ENCODE peak calls at places on chromosomes 2 and 18, in eight cellular contexts. One of them, this sample, is unnamed.

GRCh38 chr2:68751397-68752339 is 17.1 kb downstream of the ARHGAP25 start:
- DNase-seq in GM23338: peak; percentile 95
- DNase-seq in GM12878: no peak
- DNase-seq in stomach: peak; percentile 93
- DNase-seq in HCT116: peak; percentile 86
- DNase-seq in spleen: peak; percentile 98
- DNase-seq in prostate gland: peak; percentile 89
- DNase-seq in GM12891: peak; percentile 43
- DNase-seq in this sample: peak; percentile 95

GRCh38 chr2:34241905-34242740 is 643.0 kb upstream of the FAM98A start:
- DNase-seq in GM23338: no peak
- DNase-seq in GM12878: no peak
- DNase-seq in stomach: peak; percentile 60
- DNase-seq in HCT116: no peak
- DNase-seq in spleen: no peak
- DNase-seq in prostate gland: no peak
- DNase-seq in GM12891: no peak
- DNase-seq in this sample: no peak

GRCh38 chr18:50038448-50038847 is 156.5 kb downstream of the MYO5B start:
- DNase-seq in GM23338: no peak
- DNase-seq in GM12878: no peak
- DNase-seq in stomach: no peak
- DNase-seq in HCT116: no peak
- DNase-seq in spleen: no peak
- DNase-seq in prostate gland: no peak
- DNase-seq in GM12891: no peak
- DNase-seq in this sample: no peak

GRCh38 chr18:70195852-70196434 is 9.5 kb downstream of the RTTN start:
- DNase-seq in GM23338: peak; percentile 58
- DNase-seq in GM12878: no peak
- DNase-seq in stomach: no peak
- DNase-seq in HCT116: no peak
- DNase-seq in spleen: no peak
- DNase-seq in prostate gland: peak; percentile 10
- DNase-seq in GM12891: no peak
- DNase-seq in this sample: no peak

GRCh38 chr2:234374671-234375245 is 122.1 kb downstream of the ARL4C start:
- DNase-seq in GM23338: no peak
- DNase-seq in GM12878: no peak
- DNase-seq in stomach: no peak
- DNase-seq in HCT116: no peak
- DNase-seq in spleen: peak; percentile 66
- DNase-seq in prostate gland: no peak
- DNase-seq in GM12891: no peak
- DNase-seq in this sample: no peak

GRCh38 chr18:48229445-48230052 is 179.6 kb downstream of the ZBTB7C start:
- DNase-seq in GM23338: peak; percentile 44
- DNase-seq in GM12878: no peak
- DNase-seq in stomach: no peak
- DNase-seq in HCT116: no peak
- DNase-seq in spleen: peak; percentile 67
- DNase-seq in prostate gland: no peak
- DNase-seq in GM12891: no peak
- DNase-seq in this sample: no peak

GRCh38 chr2:138777996-138778395 is 2.2 kb downstream of the NXPH2 start:
- DNase-seq in GM23338: peak; percentile 96
- DNase-seq in GM12878: no peak
- DNase-seq in stomach: no peak
- DNase-seq in HCT116: no peak
- DNase-seq in spleen: no peak
- DNase-seq in prostate gland: no peak
- DNase-seq in GM12891: no peak
- DNase-seq in this sample: no peak

GRCh38 chr18:54919412-54919811 is 39.8 kb downstream of the CCDC68 start:
- DNase-seq in GM23338: no peak
- DNase-seq in GM12878: no peak
- DNase-seq in stomach: no peak
- DNase-seq in HCT116: no peak
- DNase-seq in spleen: no peak
- DNase-seq in prostate gland: no peak
- DNase-seq in GM12891: no peak
- DNase-seq in this sample: no peak

GRCh38 chr2:101967826-101968498 is 23.8 kb upstream of the IL1R2 start:
- DNase-seq in GM23338: no peak
- DNase-seq in GM12878: no peak
- DNase-seq in stomach: peak; percentile 80
- DNase-seq in HCT116: no peak
- DNase-seq in spleen: no peak
- DNase-seq in prostate gland: peak; percentile 86
- DNase-seq in GM12891: no peak
- DNase-seq in this sample: no peak

GRCh38 chr2:163641986-163642385 is 93.8 kb downstream of the FIGN start:
- DNase-seq in GM23338: no peak
- DNase-seq in GM12878: no peak
- DNase-seq in stomach: no peak
- DNase-seq in HCT116: no peak
- DNase-seq in spleen: no peak
- DNase-seq in prostate gland: no peak
- DNase-seq in GM12891: no peak
- DNase-seq in this sample: no peak

GRCh38 chr2:23584054-23584745 is 199.2 kb downstream of the KLHL29 start:
- DNase-seq in GM23338: no peak
- DNase-seq in GM12878: no peak
- DNase-seq in stomach: no peak
- DNase-seq in HCT116: no peak
- DNase-seq in spleen: peak; percentile 48
- DNase-seq in prostate gland: peak; percentile 50
- DNase-seq in GM12891: no peak
- DNase-seq in this sample: no peak

GRCh38 chr2:1990724-1991123 is 246.4 kb upstream of the PXDN start:
- DNase-seq in GM23338: no peak
- DNase-seq in GM12878: no peak
- DNase-seq in stomach: no peak
- DNase-seq in HCT116: no peak
- DNase-seq in spleen: no peak
- DNase-seq in prostate gland: no peak
- DNase-seq in GM12891: no peak
- DNase-seq in this sample: no peak

GRCh38 chr2:154836622-154837021 is 138.1 kb downstream of the KCNJ3 start:
- DNase-seq in GM23338: no peak
- DNase-seq in GM12878: no peak
- DNase-seq in stomach: no peak
- DNase-seq in HCT116: no peak
- DNase-seq in spleen: no peak
- DNase-seq in prostate gland: no peak
- DNase-seq in GM12891: no peak
- DNase-seq in this sample: no peak

GRCh38 chr2:124258481-124258880 is 233.4 kb downstream of the CNTNAP5 start:
- DNase-seq in GM23338: no peak
- DNase-seq in GM12878: no peak
- DNase-seq in stomach: no peak
- DNase-seq in HCT116: no peak
- DNase-seq in spleen: no peak
- DNase-seq in prostate gland: no peak
- DNase-seq in GM12891: no peak
- DNase-seq in this sample: no peak

DNA sequence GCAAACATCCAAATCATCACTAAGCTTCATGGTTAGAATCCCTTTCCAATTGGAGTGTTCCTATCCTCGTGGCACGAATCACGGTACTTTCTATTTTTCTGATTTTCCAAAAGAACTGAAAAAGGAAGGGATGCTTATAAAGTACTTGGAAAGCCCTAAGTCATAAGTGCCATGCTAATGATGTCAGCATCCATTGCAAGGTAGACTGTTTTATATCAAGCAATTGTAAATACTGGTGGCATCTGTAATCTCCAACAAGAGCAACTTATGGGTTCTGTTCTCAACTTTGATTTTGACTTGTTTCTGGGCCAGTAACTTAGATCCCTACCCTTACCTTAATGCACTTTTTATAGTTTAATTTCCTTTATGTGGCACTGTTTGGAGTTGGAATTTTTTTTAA is 619.5 kb downstream of the BCL11A start:
- DNase-seq in GM23338: no peak
- DNase-seq in GM12878: no peak
- DNase-seq in stomach: no peak
- DNase-seq in HCT116: no peak
- DNase-seq in spleen: no peak
- DNase-seq in prostate gland: no peak
- DNase-seq in GM12891: no peak
- DNase-seq in this sample: no peak
- TF ChIP-seq POLR2AphosphoS5 in GM23338: no peak
- TF ChIP-seq POLR2AphosphoS5 in GM12878: no peak
- TF ChIP-seq POLR2AphosphoS5 in stomach: no peak
- TF ChIP-seq POLR2AphosphoS5 in HCT116: no peak
- TF ChIP-seq POLR2AphosphoS5 in spleen: no peak
- TF ChIP-seq POLR2AphosphoS5 in prostate gland: no peak
- TF ChIP-seq POLR2AphosphoS5 in GM12891: no peak
- TF ChIP-seq POLR2AphosphoS5 in this sample: no peak

DNA sequence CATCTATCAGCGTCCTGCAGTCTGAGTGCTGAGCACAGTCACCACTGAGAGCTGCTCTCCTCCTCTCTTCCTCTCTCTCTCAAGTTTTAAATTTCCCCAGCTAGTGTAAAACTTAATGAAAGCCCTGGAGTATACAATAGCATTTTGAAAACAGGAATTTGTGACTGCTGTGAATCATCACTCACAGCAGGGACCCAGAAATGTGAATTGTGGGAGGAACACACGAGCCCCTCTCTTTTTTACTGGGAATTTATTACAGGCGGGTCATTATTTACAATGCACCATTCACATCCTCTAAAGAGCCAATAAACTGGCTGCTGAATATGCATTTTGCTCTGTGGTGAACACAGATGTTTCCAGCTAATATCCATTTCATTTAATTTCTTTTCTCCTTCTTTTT is 185.0 kb upstream of the SMIM21 start:
- DNase-seq in GM23338: no peak
- DNase-seq in GM12878: no peak
- DNase-seq in stomach: no peak
- DNase-seq in HCT116: no peak
- DNase-seq in spleen: no peak
- DNase-seq in prostate gland: no peak
- DNase-seq in GM12891: no peak
- DNase-seq in this sample: no peak
- TF ChIP-seq POLR2AphosphoS5 in GM23338: no peak
- TF ChIP-seq POLR2AphosphoS5 in GM12878: no peak
- TF ChIP-seq POLR2AphosphoS5 in stomach: no peak
- TF ChIP-seq POLR2AphosphoS5 in HCT116: no peak
- TF ChIP-seq POLR2AphosphoS5 in spleen: no peak
- TF ChIP-seq POLR2AphosphoS5 in prostate gland: no peak
- TF ChIP-seq POLR2AphosphoS5 in GM12891: no peak
- TF ChIP-seq POLR2AphosphoS5 in this sample: no peak

GRCh38 chr2:40725040-40725439 is 273.1 kb upstream of the SLC8A1 start:
- DNase-seq in GM23338: no peak
- DNase-seq in GM12878: no peak
- DNase-seq in stomach: no peak
- DNase-seq in HCT116: no peak
- DNase-seq in spleen: no peak
- DNase-seq in prostate gland: no peak
- DNase-seq in GM12891: no peak
- DNase-seq in this sample: no peak
- TF ChIP-seq POLR2AphosphoS5 in GM23338: no peak
- TF ChIP-seq POLR2AphosphoS5 in GM12878: no peak
- TF ChIP-seq POLR2AphosphoS5 in stomach: no peak
- TF ChIP-seq POLR2AphosphoS5 in HCT116: no peak
- TF ChIP-seq POLR2AphosphoS5 in spleen: no peak
- TF ChIP-seq POLR2AphosphoS5 in prostate gland: peak; percentile 53
- TF ChIP-seq POLR2AphosphoS5 in GM12891: no peak
- TF ChIP-seq POLR2AphosphoS5 in this sample: no peak

DNA sequence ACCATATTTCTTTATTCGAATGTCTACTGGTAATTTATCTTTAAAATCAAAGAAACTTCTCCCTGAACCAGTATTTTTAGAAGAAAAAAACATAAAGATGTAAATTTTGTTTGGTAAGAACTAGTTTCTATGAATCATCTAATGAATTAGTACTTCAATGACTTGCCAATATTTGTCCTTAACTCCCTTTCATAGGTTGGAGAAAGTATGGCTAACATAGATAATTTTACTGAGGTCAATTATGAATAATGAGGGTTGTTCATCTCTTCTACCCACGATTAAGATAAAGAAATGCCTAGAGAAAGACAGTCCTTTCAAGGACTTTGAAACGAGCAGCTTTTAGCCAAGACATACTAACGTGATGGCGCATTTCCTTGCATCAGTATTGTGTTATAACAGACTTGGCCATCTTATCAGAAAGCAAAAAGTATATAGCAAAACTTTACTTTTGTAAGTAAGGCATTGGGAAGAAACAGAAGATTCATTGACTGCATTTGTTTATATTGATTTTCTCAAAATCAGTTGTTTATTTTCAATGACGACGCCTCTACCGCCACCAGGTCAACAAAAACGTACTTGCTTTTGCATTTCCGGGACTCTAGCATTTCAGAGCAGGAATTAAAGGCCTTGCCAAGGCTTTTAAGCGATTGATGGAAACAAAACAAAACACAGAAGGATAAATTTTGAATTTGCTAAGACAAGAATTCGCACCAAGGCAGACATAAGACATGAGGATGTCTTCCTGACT is 997 bp downstream of the RBM43 start:
- DNase-seq in GM23338: peak; percentile 11
- DNase-seq in GM12878: peak; percentile 3
- DNase-seq in stomach: no peak
- DNase-seq in HCT116: no peak
- DNase-seq in spleen: no peak
- DNase-seq in prostate gland: no peak
- DNase-seq in GM12891: no peak
- DNase-seq in this sample: no peak
- TF ChIP-seq POLR2AphosphoS5 in GM23338: no peak
- TF ChIP-seq POLR2AphosphoS5 in GM12878: no peak
- TF ChIP-seq POLR2AphosphoS5 in stomach: no peak
- TF ChIP-seq POLR2AphosphoS5 in HCT116: no peak
- TF ChIP-seq POLR2AphosphoS5 in spleen: no peak
- TF ChIP-seq POLR2AphosphoS5 in prostate gland: no peak
- TF ChIP-seq POLR2AphosphoS5 in GM12891: no peak
- TF ChIP-seq POLR2AphosphoS5 in this sample: no peak